ENCODE peak calls at places on chromosomes 4 and X, in four cellular contexts. One of them, this sample, is unnamed.

GRCh38 chrX:84735025-84735424 is 232.8 kb upstream of the HDX start:
- DNase-seq in GM12878: no peak
- DNase-seq in K562: no peak
- DNase-seq in SK-N-SH: no peak
- DNase-seq in this sample: peak; percentile 38

GRCh38 chr4:12319765-12320164 is 891.1 kb upstream of the HS3ST1 start:
- DNase-seq in GM12878: no peak
- DNase-seq in K562: no peak
- DNase-seq in SK-N-SH: no peak
- DNase-seq in this sample: no peak

GRCh38 chr4:8342651-8343050 is 73.1 kb downstream of the HTRA3 start:
- DNase-seq in GM12878: no peak
- DNase-seq in K562: no peak
- DNase-seq in SK-N-SH: peak; percentile 60
- DNase-seq in this sample: no peak

GRCh38 chr4:138204507-138204906 is 37.6 kb downstream of the SLC7A11 start:
- DNase-seq in GM12878: no peak
- DNase-seq in K562: no peak
- DNase-seq in SK-N-SH: no peak
- DNase-seq in this sample: peak; percentile 42

GRCh38 chr4:155025762-155026457 is 182.5 kb upstream of the NPY2R start:
- DNase-seq in GM12878: no peak
- DNase-seq in K562: peak; percentile 44
- DNase-seq in SK-N-SH: no peak
- DNase-seq in this sample: peak; percentile 48

GRCh38 chr4:106494066-106494465 is 125.5 kb upstream of the GIMD1 start:
- DNase-seq in GM12878: no peak
- DNase-seq in K562: no peak
- DNase-seq in SK-N-SH: no peak
- DNase-seq in this sample: no peak

GRCh38 chrX:40062525-40063193 is 35.1 kb downstream of the BCOR start:
- DNase-seq in GM12878: no peak
- DNase-seq in K562: no peak
- DNase-seq in SK-N-SH: no peak
- DNase-seq in this sample: no peak

GRCh38 chrX:9643807-9644206 is 121.8 kb downstream of the GPR143 start:
- DNase-seq in GM12878: no peak
- DNase-seq in K562: no peak
- DNase-seq in SK-N-SH: no peak
- DNase-seq in this sample: no peak

GRCh38 chrX:45198706-45199105 is 2.0 kb downstream of the DIPK2B start:
- DNase-seq in GM12878: no peak
- DNase-seq in K562: no peak
- DNase-seq in SK-N-SH: no peak
- DNase-seq in this sample: no peak

GRCh38 chr4:86935833-86936721 is 1.3 kb downstream of the AFF1 start:
- DNase-seq in GM12878: peak; percentile 88
- DNase-seq in K562: peak; percentile 91
- DNase-seq in SK-N-SH: no peak
- DNase-seq in this sample: peak; percentile 62

GRCh38 chrX:45849261-45849660 is 648.6 kb upstream of the DIPK2B start:
- DNase-seq in GM12878: no peak
- DNase-seq in K562: peak; percentile 4
- DNase-seq in SK-N-SH: peak; percentile 26
- DNase-seq in this sample: peak; percentile 61

GRCh38 chrX:31139966-31140365 is 68.1 kb upstream of the FTHL17 start:
- DNase-seq in GM12878: no peak
- DNase-seq in K562: no peak
- DNase-seq in SK-N-SH: no peak
- DNase-seq in this sample: no peak

GRCh38 chr4:127249066-127249766 is 383.5 kb upstream of the INTU start:
- DNase-seq in GM12878: no peak
- DNase-seq in K562: peak; percentile 3
- DNase-seq in SK-N-SH: no peak
- DNase-seq in this sample: no peak

GRCh38 chr4:142274137-142274536 is 572.0 kb downstream of the INPP4B start:
- DNase-seq in GM12878: no peak
- DNase-seq in K562: no peak
- DNase-seq in SK-N-SH: no peak
- DNase-seq in this sample: no peak

GRCh38 chrX:23792861-23793553 is 10.0 kb downstream of the SAT1 start:
- DNase-seq in GM12878: no peak
- DNase-seq in K562: no peak
- DNase-seq in SK-N-SH: no peak
- DNase-seq in this sample: no peak

GRCh38 chr4:17463606-17464005 is 48.3 kb downstream of the QDPR start:
- DNase-seq in GM12878: no peak
- DNase-seq in K562: no peak
- DNase-seq in SK-N-SH: no peak
- DNase-seq in this sample: no peak

GRCh38 chr4:100206850-100207249 is 16.6 kb upstream of the DDIT4L start:
- DNase-seq in GM12878: no peak
- DNase-seq in K562: no peak
- DNase-seq in SK-N-SH: no peak
- DNase-seq in this sample: no peak

GRCh38 chrX:29066516-29066915 is 479.3 kb downstream of the IL1RAPL1 start:
- DNase-seq in GM12878: no peak
- DNase-seq in K562: no peak
- DNase-seq in SK-N-SH: no peak
- DNase-seq in this sample: no peak

GRCh38 chr4:168831919-168832745 is 177.9 kb downstream of the CBR4 start:
- DNase-seq in GM12878: no peak
- DNase-seq in K562: peak; percentile 52
- DNase-seq in SK-N-SH: peak; percentile 86
- DNase-seq in this sample: peak; percentile 23

GRCh38 chr4:106803107-106803506 is 233.0 kb downstream of the DKK2 start:
- DNase-seq in GM12878: no peak
- DNase-seq in K562: no peak
- DNase-seq in SK-N-SH: no peak
- DNase-seq in this sample: no peak

GRCh38 chrX:150508018-150508417 is 60.4 kb upstream of the MTM1 start:
- DNase-seq in GM12878: no peak
- DNase-seq in K562: no peak
- DNase-seq in SK-N-SH: no peak
- DNase-seq in this sample: no peak

GRCh38 chr4:7798215-7798995 is 141.3 kb downstream of the AFAP1 start:
- DNase-seq in GM12878: no peak
- DNase-seq in K562: no peak
- DNase-seq in SK-N-SH: no peak
- DNase-seq in this sample: no peak

GRCh38 chr4:2862528-2862927 is 18.9 kb downstream of the ADD1 start:
- DNase-seq in GM12878: no peak
- DNase-seq in K562: no peak
- DNase-seq in SK-N-SH: no peak
- DNase-seq in this sample: no peak

GRCh38 chr4:169092889-169093522 is 83.0 kb upstream of the CBR4 start:
- DNase-seq in GM12878: no peak
- DNase-seq in K562: no peak
- DNase-seq in SK-N-SH: no peak
- DNase-seq in this sample: no peak

GRCh38 chr4:67877086-67877485 is 6.7 kb downstream of the TMPRSS11D start:
- DNase-seq in GM12878: no peak
- DNase-seq in K562: no peak
- DNase-seq in SK-N-SH: no peak
- DNase-seq in this sample: no peak

GRCh38 chrX:11478036-11478435 is 184.8 kb downstream of the AMELX start:
- DNase-seq in GM12878: no peak
- DNase-seq in K562: no peak
- DNase-seq in SK-N-SH: no peak
- DNase-seq in this sample: no peak

GRCh38 chr4:56768772-56769171 is 52.7 kb downstream of the SPINK2 start:
- DNase-seq in GM12878: no peak
- DNase-seq in K562: no peak
- DNase-seq in SK-N-SH: no peak
- DNase-seq in this sample: no peak

GRCh38 chrX:154809939-154810665 is 4.8 kb upstream of the MPP1 start:
- DNase-seq in GM12878: no peak
- DNase-seq in K562: no peak
- DNase-seq in SK-N-SH: no peak
- DNase-seq in this sample: no peak

GRCh38 chr4:175280153-175280552 is 362.0 kb downstream of the ADAM29 start:
- DNase-seq in GM12878: no peak
- DNase-seq in K562: no peak
- DNase-seq in SK-N-SH: no peak
- DNase-seq in this sample: no peak

DNA sequence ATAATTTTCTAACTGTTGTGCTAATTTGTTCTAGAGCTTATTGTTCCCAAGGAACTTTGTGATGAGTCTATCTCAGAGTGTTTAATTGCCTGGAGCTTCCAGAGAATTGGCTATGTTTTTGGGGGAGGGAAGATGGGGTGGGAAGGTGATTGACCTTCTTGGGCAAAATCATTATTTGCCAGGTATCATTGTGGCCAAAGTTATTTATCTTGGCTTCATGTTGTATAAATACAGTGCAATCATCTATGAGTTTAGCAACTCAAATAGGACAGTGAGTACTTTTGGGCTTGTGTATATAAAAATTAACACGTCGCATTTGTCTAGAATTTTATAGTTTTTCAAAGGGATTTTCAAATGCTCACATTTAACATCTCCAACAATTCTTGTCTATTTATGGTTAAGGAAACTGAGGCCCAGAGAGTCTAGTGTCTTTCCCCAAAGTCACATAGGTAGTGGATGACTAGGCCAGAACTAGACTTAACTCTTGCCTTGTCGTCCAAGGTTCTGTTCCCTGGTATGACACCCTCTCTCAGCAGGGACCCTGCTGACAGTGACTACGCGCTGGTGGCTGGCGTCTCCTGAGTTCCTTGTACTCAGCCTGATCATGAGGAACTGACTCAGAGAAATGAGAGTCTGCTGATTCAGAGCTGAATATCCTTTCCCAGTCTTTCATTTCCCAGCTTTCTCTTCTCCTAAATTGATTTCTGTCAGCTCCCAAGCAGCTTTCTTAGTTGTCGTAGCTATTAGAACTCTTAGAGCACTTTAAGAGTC is 27.7 kb downstream of the FNIP2 start:
- DNase-seq in GM12878: no peak
- DNase-seq in K562: no peak
- DNase-seq in SK-N-SH: no peak
- DNase-seq in this sample: no peak
- TF ChIP-seq NFIC in GM12878: no peak
- TF ChIP-seq NFIC in K562: no peak
- TF ChIP-seq NFIC in SK-N-SH: no peak
- TF ChIP-seq NFIC in this sample: no peak

DNA sequence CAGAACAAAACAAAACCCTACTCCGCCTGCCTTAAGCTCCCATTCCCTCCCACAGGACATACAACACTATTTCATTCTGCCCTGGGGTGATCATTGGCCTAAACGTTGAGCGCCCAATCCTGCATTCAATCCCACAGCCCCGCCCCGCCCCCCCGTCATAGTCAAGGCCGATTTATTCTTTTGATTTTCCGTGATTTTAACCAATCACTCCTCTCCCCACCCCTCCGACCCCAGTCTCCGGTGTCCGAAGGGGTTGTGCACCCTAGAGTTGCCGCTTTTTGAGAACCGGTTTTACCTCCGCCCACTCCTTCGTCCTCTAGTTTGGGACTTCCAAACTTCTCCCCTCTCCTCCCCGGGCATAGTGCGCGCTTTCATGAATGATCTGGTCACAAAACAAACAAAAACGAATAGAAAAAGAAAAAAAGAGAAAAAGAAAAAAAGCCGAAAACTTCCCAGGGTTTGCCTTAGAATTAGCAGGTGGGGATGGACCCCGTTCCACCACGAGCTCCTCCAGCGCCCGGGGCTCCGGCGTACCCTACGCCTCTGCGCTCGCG is 446 bp upstream of the UBE2A start:
- DNase-seq in GM12878: no peak
- DNase-seq in K562: peak; percentile 47
- DNase-seq in SK-N-SH: peak; percentile 72
- DNase-seq in this sample: peak; percentile 10
- TF ChIP-seq NFIC in GM12878: no peak
- TF ChIP-seq NFIC in K562: no peak
- TF ChIP-seq NFIC in SK-N-SH: no peak
- TF ChIP-seq NFIC in this sample: no peak

GRCh38 chrX:75887833-75888232 is 102.8 kb upstream of the MAGEE2 start:
- DNase-seq in GM12878: no peak
- DNase-seq in K562: no peak
- DNase-seq in SK-N-SH: no peak
- DNase-seq in this sample: no peak

GRCh38 chrX:75892749-75893148 is 107.7 kb upstream of the MAGEE2 start:
- DNase-seq in GM12878: no peak
- DNase-seq in K562: no peak
- DNase-seq in SK-N-SH: no peak
- DNase-seq in this sample: no peak

DNA sequence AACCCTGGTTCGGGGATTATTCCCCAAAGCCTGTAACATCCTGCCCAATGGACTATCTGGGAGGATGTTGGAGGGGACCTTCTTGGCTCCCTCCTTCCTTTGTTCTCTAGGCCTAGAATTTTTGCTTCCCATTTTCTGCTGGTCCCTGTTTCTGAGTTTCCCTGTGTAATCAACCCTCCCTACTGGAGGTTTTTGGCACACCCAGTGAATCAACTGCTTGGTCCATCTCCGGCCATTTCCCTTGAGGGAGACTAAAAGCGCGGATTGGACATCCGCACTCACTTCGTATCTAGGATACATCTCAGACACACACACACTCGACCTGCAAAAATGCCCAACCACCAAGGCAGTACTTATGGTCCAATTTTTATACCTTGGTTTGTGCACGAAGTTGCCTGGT is 108.2 kb upstream of the MAGEE2 start:
- DNase-seq in GM12878: no peak
- DNase-seq in K562: no peak
- DNase-seq in SK-N-SH: no peak
- DNase-seq in this sample: no peak
- TF ChIP-seq NFIC in GM12878: no peak
- TF ChIP-seq NFIC in K562: no peak
- TF ChIP-seq NFIC in SK-N-SH: no peak
- TF ChIP-seq NFIC in this sample: no peak

GRCh38 chr4:76308548-76308947 is 2.0 kb downstream of the STBD1 start:
- DNase-seq in GM12878: no peak
- DNase-seq in K562: peak; percentile 71
- DNase-seq in SK-N-SH: peak; percentile 28
- DNase-seq in this sample: peak; percentile 87
- TF ChIP-seq NFIC in GM12878: no peak
- TF ChIP-seq NFIC in K562: peak; percentile 98
- TF ChIP-seq NFIC in SK-N-SH: peak; percentile 57
- TF ChIP-seq NFIC in this sample: peak; percentile 78

This sample was measured in HepG2.